ENCODE peak calls at places on chromosomes 6 and 20, in four cellular contexts. One of them, this sample, is unnamed.
A peak's percentile ranks its signal among the peaks of the same experiment; 100 is the strongest.

GRCh38 chr20:32580970-32581838 is 3.9 kb downstream of the NOL4L start:
- DNase-seq in HCT116: no peak
- DNase-seq in HepG2: peak; percentile 47
- DNase-seq in K562: peak; percentile 78
- DNase-seq in this sample: peak; percentile 83

GRCh38 chr20:10553326-10553984 is 118.3 kb downstream of the SLX4IP start:
- DNase-seq in HepG2: peak; percentile 84
- DNase-seq in HCT116: no peak
- DNase-seq in K562: peak; percentile 15
- DNase-seq in this sample: peak; percentile 49

GRCh38 chr20:29873946-29874345 is 1383.5 kb upstream of the DEFB115 start:
- DNase-seq in K562: no peak
- DNase-seq in HCT116: no peak
- DNase-seq in HepG2: no peak
- DNase-seq in this sample: peak; percentile 61

GRCh38 chr6:30970946-30971345 is 12.6 kb upstream of the MUC21 start:
- DNase-seq in HepG2: no peak
- DNase-seq in K562: no peak
- DNase-seq in HCT116: no peak
- DNase-seq in this sample: no peak

GRCh38 chr20:33667245-33668086 is 723 bp downstream of the ACTL10 start:
- DNase-seq in HCT116: no peak
- DNase-seq in K562: no peak
- DNase-seq in HepG2: no peak
- DNase-seq in this sample: peak; percentile 74

GRCh38 chr20:19397676-19398075 is 185.2 kb downstream of the SLC24A3 start:
- DNase-seq in K562: no peak
- DNase-seq in HCT116: no peak
- DNase-seq in HepG2: no peak
- DNase-seq in this sample: no peak

GRCh38 chr6:423799-424345 is 32.3 kb downstream of the IRF4 start:
- DNase-seq in K562: no peak
- DNase-seq in HCT116: no peak
- DNase-seq in HepG2: no peak
- DNase-seq in this sample: no peak

GRCh38 chr6:126880926-126881325 is 237.5 kb upstream of the RSPO3 start:
- DNase-seq in HepG2: no peak
- DNase-seq in K562: no peak
- DNase-seq in HCT116: no peak
- DNase-seq in this sample: no peak

GRCh38 chr20:58102744-58103516 is 125.5 kb downstream of the ANKRD60 start:
- DNase-seq in HCT116: no peak
- DNase-seq in K562: no peak
- DNase-seq in HepG2: no peak
- DNase-seq in this sample: no peak

GRCh38 chr6:149032599-149033405 is 284.7 kb upstream of the TAB2 start:
- DNase-seq in K562: no peak
- DNase-seq in HepG2: peak; percentile 98
- DNase-seq in HCT116: no peak
- DNase-seq in this sample: peak; percentile 26

GRCh38 chr6:147212618-147213017 is 8.4 kb downstream of the STXBP5 start:
- DNase-seq in K562: no peak
- DNase-seq in HCT116: no peak
- DNase-seq in HepG2: no peak
- DNase-seq in this sample: no peak

GRCh38 chr20:45987108-45987780 is 15.2 kb upstream of the ZNF335 start:
- DNase-seq in K562: peak; percentile 85
- DNase-seq in HepG2: peak; percentile 73
- DNase-seq in HCT116: peak; percentile 61
- DNase-seq in this sample: peak; percentile 91

GRCh38 chr6:10347561-10348327 is 67.1 kb downstream of the TFAP2A start:
- DNase-seq in K562: peak; percentile 81
- DNase-seq in HepG2: no peak
- DNase-seq in HCT116: peak; percentile 8
- DNase-seq in this sample: no peak

GRCh38 chr6:33935439-33936080 is 131.8 kb upstream of the MLN start:
- DNase-seq in HCT116: no peak
- DNase-seq in HepG2: no peak
- DNase-seq in K562: no peak
- DNase-seq in this sample: peak; percentile 49

GRCh38 chr6:45184937-45185336 is 143.2 kb upstream of the RUNX2 start:
- DNase-seq in HepG2: no peak
- DNase-seq in HCT116: no peak
- DNase-seq in K562: no peak
- DNase-seq in this sample: no peak
- TF ChIP-seq ELF1 in HepG2: no peak
- TF ChIP-seq ELF1 in HCT116: no peak
- TF ChIP-seq ELF1 in K562: no peak
- TF ChIP-seq ELF1 in this sample: no peak

GRCh38 chr6:17740559-17741220 is 34.0 kb upstream of the NUP153 start:
- DNase-seq in HCT116: no peak
- DNase-seq in HepG2: no peak
- DNase-seq in K562: no peak
- DNase-seq in this sample: no peak
- H3K27ac ChIP-seq in HCT116: no peak overlapping the region
- H3K27ac ChIP-seq in HepG2: no peak overlapping the region
- H3K27ac ChIP-seq in K562: no peak overlapping the region
- H3K27ac ChIP-seq in this sample: no peak overlapping the region

GRCh38 chr20:59816146-59816743 is 117.2 kb downstream of the SYCP2 start:
- DNase-seq in HCT116: no peak
- DNase-seq in K562: no peak
- DNase-seq in HepG2: no peak
- DNase-seq in this sample: no peak

GRCh38 chr20:59813126-59813947 is 120.1 kb downstream of the SYCP2 start:
- DNase-seq in K562: no peak
- DNase-seq in HCT116: no peak
- DNase-seq in HepG2: no peak
- DNase-seq in this sample: no peak

GRCh38 chr20:59814835-59815340 is 118.5 kb downstream of the SYCP2 start:
- DNase-seq in HCT116: no peak
- DNase-seq in HepG2: no peak
- DNase-seq in K562: no peak
- DNase-seq in this sample: no peak

GRCh38 chr20:59812286-59813125 is 120.9 kb downstream of the SYCP2 start:
- DNase-seq in HCT116: no peak
- DNase-seq in HepG2: no peak
- DNase-seq in K562: no peak
- DNase-seq in this sample: peak; percentile 21

DNA sequence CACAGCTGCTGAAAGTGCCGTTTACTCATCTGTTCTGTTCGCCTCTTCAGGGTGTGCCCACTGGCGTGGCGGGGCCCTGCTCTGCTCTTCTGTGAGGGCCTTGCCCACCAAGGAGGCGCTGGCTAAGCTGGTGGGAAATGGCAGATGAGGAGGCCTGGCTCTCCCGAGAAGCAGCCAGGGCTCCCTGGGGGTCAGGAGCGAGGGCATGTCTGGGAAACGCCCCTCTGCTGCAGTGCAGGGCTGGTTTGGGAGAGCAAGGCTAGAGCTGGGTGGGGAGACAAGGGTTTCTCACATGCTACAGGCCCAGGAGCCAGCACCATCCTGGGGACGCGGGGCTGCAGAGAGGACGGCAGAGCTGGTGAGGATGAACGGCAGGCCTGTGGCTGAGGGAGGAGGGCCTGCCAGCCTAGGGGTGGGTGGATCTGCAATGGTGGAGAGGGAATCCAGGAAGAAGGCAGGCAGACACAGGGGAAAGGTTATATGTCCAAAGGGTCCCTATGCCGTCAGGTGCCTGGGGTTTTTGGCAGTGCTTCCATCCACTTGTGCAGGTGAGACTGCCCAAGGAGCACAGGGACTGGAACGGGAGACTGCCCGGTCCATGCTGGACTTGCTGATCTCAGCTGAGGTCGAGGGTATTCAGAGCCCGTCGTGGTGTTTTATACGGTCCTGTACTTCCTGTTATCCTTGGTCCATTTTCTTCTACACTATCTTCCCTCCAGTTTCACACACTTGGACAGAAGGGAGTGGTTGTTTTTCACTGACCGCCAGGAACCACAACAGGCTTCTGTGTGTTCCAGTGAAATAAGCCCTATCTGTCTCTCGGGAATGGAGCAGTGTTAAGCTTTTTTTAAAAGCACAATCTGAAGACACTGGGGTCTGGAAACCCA is 119.2 kb downstream of the SYCP2 start:
- DNase-seq in HepG2: no peak
- DNase-seq in K562: no peak
- DNase-seq in HCT116: no peak
- DNase-seq in this sample: no peak
- TF ChIP-seq ELF1 in HepG2: no peak
- TF ChIP-seq ELF1 in K562: no peak
- TF ChIP-seq ELF1 in HCT116: no peak
- TF ChIP-seq ELF1 in this sample: no peak

DNA sequence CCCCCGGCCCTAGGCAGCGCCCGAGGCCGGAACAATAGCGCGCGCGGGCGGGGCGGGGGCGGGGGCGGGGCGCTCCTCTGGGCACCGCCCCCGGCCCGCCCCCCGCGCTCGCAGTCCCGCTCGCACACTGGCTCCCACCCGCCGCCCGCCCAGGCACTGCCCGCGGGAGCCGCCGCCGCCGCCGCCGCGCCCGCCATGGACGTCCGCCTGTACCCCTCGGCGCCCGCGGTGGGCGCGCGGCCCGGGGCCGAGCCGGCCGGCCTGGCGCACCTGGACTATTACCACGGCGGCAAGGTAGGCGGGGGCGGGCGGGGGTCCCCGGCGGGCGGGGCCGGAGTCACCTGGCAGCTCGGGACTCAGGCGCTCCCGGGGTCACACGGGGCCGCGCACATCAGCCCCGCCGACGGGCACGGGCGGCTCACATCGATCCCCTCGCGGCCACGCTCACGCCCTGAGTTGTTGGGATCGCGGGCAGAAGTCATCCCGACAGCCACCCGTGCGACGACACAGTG is at the start of gene TOX2:
- DNase-seq in HCT116: no peak
- DNase-seq in HepG2: no peak
- DNase-seq in K562: peak; percentile 75
- DNase-seq in this sample: peak; percentile 96
- H3K27ac ChIP-seq in HCT116: peak within 1 kb of the TSS; percentile 34
- H3K27ac ChIP-seq in HepG2: no peak within 1 kb of the TSS
- H3K27ac ChIP-seq in K562: no peak within 1 kb of the TSS
- H3K27ac ChIP-seq in this sample: no peak within 1 kb of the TSS